ENCODE peak calls at places on chromosomes 13 and 19, in eight cellular contexts. L is sigmoid colon; X is stimulated activated CD8-positive, alpha-beta memory T cell treated with anti-CD3 and anti-CD28 coated beads, Interleukin-4, amount 100 ng/mL, for 1 hour; Y is fibroblast of mammary gland; P is neuronal stem cell; M is MCF 10A; D is HS-5; K is AG08395. U is an unnamed sample.

GRCh38 chr13:43799191-43799590 is 12.4 kb upstream of the ENOX1 start:
- DNase-seq in L (no peak), X (no peak), Y (no peak), P (no peak), M (no peak), D (no peak), K (no peak), U (no peak)

GRCh38 chr13:48979892-48980291 is 4.2 kb downstream of the FNDC3A start:
- DNase-seq in L (no peak), X (no peak), Y (no peak), P (no peak), M (no peak), D (no peak), K (no peak), U (no peak)

GRCh38 chr19:52660981-52661380 is 22.8 kb upstream of the ZNF83 start:
- DNase-seq in L (no peak), X (no peak), Y (peak), P (no peak), M (no peak), D (no peak), K (peak), U (no peak)

GRCh38 chr13:36950330-36950729 is 30.3 kb upstream of the SMAD9 start:
- DNase-seq in L (no peak), X (no peak), Y (no peak), P (no peak), M (no peak), D (no peak), K (no peak), U (no peak)

GRCh38 chr13:75480691-75481175 is 1.2 kb downstream of the TBC1D4 start:
- DNase-seq in L (peak), X (no peak), Y (peak), P (peak), M (peak), D (no peak), K (peak), U (peak)

GRCh38 chr13:111903143-111903542 is 163.8 kb upstream of the SOX1 start:
- DNase-seq in L (peak), X (no peak), Y (no peak), P (no peak), M (no peak), D (no peak), K (no peak), U (no peak)

GRCh38 chr19:57802269-57802668 is 12.4 kb downstream of the ZNF552 start:
- DNase-seq in L (no peak), X (no peak), Y (no peak), P (no peak), M (no peak), D (no peak), K (no peak), U (no peak)

GRCh38 chr13:31207630-31208549 is 8.1 kb downstream of the B3GLCT start:
- DNase-seq in L (peak), X (no peak), Y (peak), P (no peak), M (no peak), D (no peak), K (peak), U (peak)

GRCh38 chr13:78102121-78102677 is 183.6 kb upstream of the EDNRB start:
- DNase-seq in L (peak), X (no peak), Y (peak), P (no peak), M (peak), D (peak), K (peak), U (peak)

GRCh38 chr13:80945328-80945727 is 604.4 kb upstream of the SPRY2 start:
- DNase-seq in L (no peak), X (no peak), Y (no peak), P (peak), M (no peak), D (no peak), K (no peak), U (no peak)

GRCh38 chr19:18460313-18460712 is 22.4 kb upstream of the ISYNA1 start:
- DNase-seq in L (peak), X (no peak), Y (peak), P (no peak), M (peak), D (no peak), K (peak), U (no peak)

GRCh38 chr19:47310819-47311218 is 1.2 kb downstream of the C5AR1 start:
- DNase-seq in L (no peak), X (no peak), Y (peak), P (no peak), M (peak), D (no peak), K (no peak), U (no peak)

GRCh38 chr13:106432636-106433035 is 102.8 kb downstream of the EFNB2 start:
- DNase-seq in L (no peak), X (no peak), Y (peak), P (no peak), M (no peak), D (no peak), K (peak), U (no peak)

GRCh38 chr13:97810152-97810551 is 143.3 kb upstream of the IPO5 start:
- DNase-seq in L (no peak), X (no peak), Y (peak), P (no peak), M (peak), D (no peak), K (no peak), U (no peak)

GRCh38 chr13:75458696-75459422 is 23.1 kb downstream of the TBC1D4 start:
- DNase-seq in L (no peak), X (no peak), Y (no peak), P (no peak), M (no peak), D (no peak), K (no peak), U (peak)

U was measured in gastrocnemius medialis.